ENCODE peak calls at places on chromosomes 13 and 19, in eight cellular contexts. B is fibroblast of mammary gland, A is Right ventricle myocardium superior, V is aorta, I is kidney epithelial cell, O is cardiac fibroblast, Z is AG04450, N is choroid plexus epithelial cell. K is an unnamed sample.

GRCh38 chr13:31962661-31963345 is 68.8 kb upstream of the FRY start:
- DNase-seq in B (no peak), I (no peak), V (no peak), O (no peak), N (peak; percentile 20), A (no peak), Z (no peak), K (no peak)

GRCh38 chr19:14149509-14149994 is 13.2 kb upstream of the ASF1B start:
- DNase-seq in V (peak; percentile 89), Z (no peak), O (peak; percentile 89), N (no peak), B (peak; percentile 24), A (peak; percentile 92), I (no peak), K (peak; percentile 62)

GRCh38 chr13:75704942-75705320 is 68.8 kb downstream of the LMO7 start:
- DNase-seq in A (no peak), I (no peak), Z (no peak), O (peak; percentile 21), B (peak; percentile 11), N (no peak), V (no peak), K (no peak)

GRCh38 chr19:49588370-49589122 is 2.4 kb upstream of the PRR12 start:
- DNase-seq in Z (no peak), B (no peak), I (no peak), O (no peak), N (no peak), A (no peak), V (no peak), K (no peak)

GRCh38 chr19:1214862-1215731 is 9.5 kb downstream of the STK11 start:
- DNase-seq in A (peak; percentile 84), B (no peak), Z (no peak), N (no peak), I (no peak), O (no peak), V (peak; percentile 90), K (peak; percentile 72)

GRCh38 chr19:32651729-32652140 is 23.2 kb downstream of the ANKRD27 start:
- DNase-seq in N (peak; percentile 65), I (no peak), V (no peak), A (peak; percentile 67), O (peak; percentile 42), B (no peak), Z (no peak), K (peak; percentile 56)

GRCh38 chr19:24069907-24070657 is 16.9 kb upstream of the ZNF254 start:
- DNase-seq in I (no peak), A (no peak), V (no peak), N (peak; percentile 33), O (no peak), Z (no peak), B (no peak), K (no peak)

GRCh38 chr19:40721936-40722661 is 5.2 kb downstream of the ITPKC start:
- DNase-seq in A (no peak), O (peak; percentile 41), I (no peak), N (peak; percentile 40), Z (no peak), V (no peak), B (peak; percentile 74), K (no peak)

GRCh38 chr19:36931684-36932083 is 15.6 kb downstream of the ZNF568 start:
- DNase-seq in Z (no peak), O (no peak), I (no peak), B (no peak), V (no peak), N (no peak), A (no peak), K (no peak)

GRCh38 chr13:111373486-111373885 is 53.0 kb downstream of the TEX29 start:
- DNase-seq in Z (no peak), A (no peak), I (no peak), B (no peak), O (no peak), V (no peak), N (no peak), K (no peak)

GRCh38 chr13:23760000-23760399 is 129.2 kb downstream of the MIPEP start:
- DNase-seq in A (no peak), B (no peak), V (no peak), N (no peak), Z (no peak), I (no peak), O (no peak), K (no peak)

K was measured in Ammon's horn.